ENCODE peak calls at places on chromosomes 2 and 18, in eight cellular contexts. P is ELF-1; C is CD4-positive, CD25-positive, alpha-beta regulatory T cell; X is pons; W is stimulated activated CD4-positive, alpha-beta T cell treated with anti-CD3 and anti-CD28 coated beads, Interleukin-15, amount 100 ng/mL, for 1 hour; T is HEK293T; E is T-helper 1 cell; K is RKO. Y is an unnamed sample.

GRCh38 chr2:109343460-109343859 is 214.5 kb downstream of the SH3RF3 start:
- DNase-seq in K (no peak), X (no peak), P (no peak), W (no peak), E (no peak), C (no peak), T (no peak), Y (no peak)

GRCh38 chr2:11416931-11417330 is 49.0 kb downstream of the E2F6 start:
- DNase-seq in K (no peak), E (no peak), T (no peak), W (no peak), P (no peak), C (no peak), X (no peak), Y (no peak)

GRCh38 chr2:71538241-71538640 is 84.9 kb downstream of the DYSF start:
- DNase-seq in X (no peak), T (no peak), E (no peak), C (no peak), P (no peak), K (no peak), W (no peak), Y (no peak)

GRCh38 chr18:25327631-25328030 is 24.3 kb downstream of the ZNF521 start:
- DNase-seq in W (no peak), T (no peak), X (peak; percentile 8), K (no peak), E (no peak), P (no peak), C (no peak), Y (no peak)

GRCh38 chr2:48328972-48329723 is 200.8 kb upstream of the STON1 start:
- DNase-seq in W (no peak), C (no peak), T (no peak), E (no peak), X (peak; percentile 95), K (no peak), P (no peak), Y (no peak)

GRCh38 chr2:224982226-224982625 is 60.0 kb downstream of the DOCK10 start:
- DNase-seq in K (no peak), W (no peak), P (no peak), X (peak; percentile 97), C (no peak), T (no peak), E (no peak), Y (no peak)

GRCh38 chr2:212864186-212864585 is 287.2 kb downstream of the IKZF2 start:
- DNase-seq in X (no peak), C (no peak), T (no peak), W (no peak), P (no peak), K (no peak), E (no peak), Y (no peak)

GRCh38 chr18:37534627-37535026 is 31.0 kb downstream of the CELF4 start:
- DNase-seq in K (no peak), P (no peak), E (no peak), W (no peak), X (no peak), C (no peak), T (no peak), Y (no peak)

GRCh38 chr2:96715658-96716057 is 24.2 kb downstream of the LMAN2L start:
- DNase-seq in X (no peak), C (no peak), T (no peak), W (no peak), P (no peak), E (no peak), K (no peak), Y (no peak)

GRCh38 chr2:240291337-240291751 is 144.1 kb upstream of the GPC1 start:
- DNase-seq in X (no peak), P (no peak), K (no peak), E (no peak), T (no peak), W (no peak), C (no peak), Y (no peak)

GRCh38 chr2:134144081-134144596 is 109.7 kb upstream of the MGAT5 start:
- DNase-seq in W (no peak), C (no peak), P (no peak), K (no peak), X (no peak), E (no peak), T (no peak), Y (no peak)

GRCh38 chr18:32439802-32440201 is 30.9 kb downstream of the GAREM1 start:
- DNase-seq in T (peak; percentile 76), X (peak; percentile 83), K (peak; percentile 11), P (peak; percentile 17), E (no peak), C (no peak), W (no peak), Y (no peak)

GRCh38 chr2:176136375-176137248 is 7.1 kb downstream of the HOXD8 start:
- DNase-seq in P (no peak), C (no peak), T (no peak), X (no peak), K (peak; percentile 53), W (no peak), E (no peak), Y (no peak)

GRCh38 chr18:35248429-35248828 is 7.6 kb downstream of the ZNF397 start:
- DNase-seq in T (no peak), C (no peak), X (no peak), W (no peak), K (no peak), P (no peak), E (no peak), Y (no peak)

GRCh38 chr2:45937990-45938389 is 286.5 kb downstream of the PRKCE start:
- DNase-seq in P (no peak), X (no peak), W (no peak), E (no peak), T (no peak), K (no peak), C (no peak), Y (no peak)

GRCh38 chr2:239675856-239676715 is 275.3 kb upstream of the HDAC4 start:
- DNase-seq in T (no peak), K (no peak), X (no peak), P (no peak), C (no peak), E (no peak), W (no peak), Y (no peak)

GRCh38 chr2:171741189-171741588 is 53.9 kb downstream of the DYNC1I2 start:
- DNase-seq in P (no peak), K (no peak), C (no peak), E (no peak), W (no peak), T (no peak), X (no peak), Y (no peak)

GRCh38 chr2:238864207-238865014 is 16.5 kb downstream of the TWIST2 start:
- DNase-seq in K (peak; percentile 90), C (no peak), E (no peak), X (peak; percentile 6), T (peak; percentile 63), P (peak; percentile 96), W (no peak), Y (peak; percentile 13)

GRCh38 chr2:75054296-75054695 is 95.9 kb downstream of the POLE4 start:
- DNase-seq in E (no peak), T (no peak), P (no peak), C (no peak), K (peak; percentile 39), W (no peak), X (no peak), Y (no peak)

GRCh38 chr2:241702155-241702404 is 241 bp downstream of the ING5 start:
- DNase-seq in C (no peak), E (peak; percentile 73), X (no peak), P (no peak), W (peak; percentile 80), K (peak; percentile 69), T (peak; percentile 84), Y (no peak)

GRCh38 chr18:6576706-6577375 is 152.7 kb upstream of the ARHGAP28 start:
- DNase-seq in P (no peak), K (peak; percentile 20), E (no peak), W (no peak), T (no peak), C (no peak), X (no peak), Y (no peak)

GRCh38 chr2:233977296-233977837 is 60.2 kb downstream of the TRPM8 start:
- DNase-seq in E (no peak), K (no peak), T (no peak), C (no peak), P (peak; percentile 7), W (no peak), X (no peak), Y (no peak)

GRCh38 chr2:236875906-236876505 is 209.7 kb upstream of the COPS8 start:
- DNase-seq in W (no peak), E (no peak), X (no peak), C (no peak), P (peak; percentile 65), T (no peak), K (no peak), Y (no peak)

Y was measured in esophagus squamous epithelium.